ENCODE peak calls at places on chromosomes 4 and X, in four cellular contexts. U is CD8-positive, alpha-beta memory T cell; W is skeletal muscle cell; E is heart left ventricle. R is an unnamed sample.
A peak's percentile ranks its signal among the peaks of the same experiment; 100 is the strongest.

GRCh38 chr4:176833416-176833815 is 40.7 kb upstream of the VEGFC start:
- DNase-seq in U (no peak), W (no peak), E (no peak), R (no peak)

GRCh38 chr4:173051697-173052096 is 116.9 kb upstream of the GALNT7 start:
- DNase-seq in U (no peak), W (no peak), E (no peak), R (no peak)

GRCh38 chr4:184384810-184385557 is 89.4 kb downstream of the IRF2 start:
- DNase-seq in E (no peak), U (no peak), W (no peak), R (no peak)

GRCh38 chr4:139243448-139244365 is 36.3 kb downstream of the MGARP start:
- DNase-seq in U (no peak), E (no peak), W (peak; percentile 95), R (no peak)

GRCh38 chr4:142817442-142817841 is 28.7 kb downstream of the INPP4B start:
- DNase-seq in E (peak; percentile 20), U (no peak), W (peak; percentile 93), R (no peak)

GRCh38 chrX:131861088-131861787 is 161.9 kb upstream of the STK26 start:
- DNase-seq in U (no peak), E (no peak), W (no peak), R (no peak)

GRCh38 chr4:7719354-7720174 is 220.1 kb downstream of the AFAP1 start:
- DNase-seq in W (no peak), E (peak; percentile 55), U (no peak), R (peak; percentile 54)

GRCh38 chrX:68992998-68993397 is 164.2 kb downstream of the EFNB1 start:
- DNase-seq in U (no peak), W (no peak), E (no peak), R (no peak)

GRCh38 chr4:145099653-145100052 is 1.5 kb downstream of the ABCE1 start:
- DNase-seq in E (no peak), U (no peak), W (no peak), R (no peak)

GRCh38 chrX:152170621-152171020 is 32.2 kb upstream of the MAGEA10 start:
- DNase-seq in U (no peak), E (no peak), W (no peak), R (no peak)

DNA sequence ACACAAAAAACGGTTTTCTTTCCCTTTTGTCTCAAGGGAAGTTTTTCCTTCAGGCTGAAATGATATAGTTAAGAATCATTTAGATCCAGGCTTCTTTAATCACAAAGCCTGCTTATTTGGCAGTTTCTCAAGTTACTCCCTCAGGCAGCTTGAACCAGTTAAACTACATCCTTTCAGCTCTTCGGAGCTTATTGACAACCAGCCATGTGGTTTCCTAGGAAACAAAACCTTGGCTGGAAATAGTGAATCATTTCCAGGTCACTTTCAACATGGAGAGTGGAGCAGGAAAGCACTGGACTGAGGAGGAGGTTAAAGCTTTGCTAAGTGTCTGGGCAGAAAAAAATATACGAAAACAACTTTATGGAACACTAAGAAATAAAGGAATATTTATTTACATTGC is 23.0 kb upstream of the AASDH start:
- DNase-seq in E (peak; percentile 59), U (no peak), W (peak; percentile 87), R (peak; percentile 86)
- H3K4me3 ChIP-seq in E (no peak overlapping the region), U (no peak overlapping the region), W (peak overlapping the region; percentile 27), R (peak overlapping the region; percentile 15)

GRCh38 chr4:108119199-108119800 is 49.4 kb downstream of the LEF1 start:
- DNase-seq in E (no peak), U (no peak), W (no peak), R (no peak)
- H3K4me3 ChIP-seq in E (no peak overlapping the region), U (no peak overlapping the region), W (no peak overlapping the region), R (no peak overlapping the region)

GRCh38 chr4:129189630-129190029 is 93.7 kb downstream of the C4orf33 start:
- DNase-seq in W (no peak), E (no peak), U (no peak), R (no peak)

GRCh38 chr4:129193357-129194100 is 97.6 kb downstream of the C4orf33 start:
- DNase-seq in W (no peak), E (no peak), U (no peak), R (no peak)
- H3K4me3 ChIP-seq in W (no peak overlapping the region), E (no peak overlapping the region), U (no peak overlapping the region), R (no peak overlapping the region)

DNA sequence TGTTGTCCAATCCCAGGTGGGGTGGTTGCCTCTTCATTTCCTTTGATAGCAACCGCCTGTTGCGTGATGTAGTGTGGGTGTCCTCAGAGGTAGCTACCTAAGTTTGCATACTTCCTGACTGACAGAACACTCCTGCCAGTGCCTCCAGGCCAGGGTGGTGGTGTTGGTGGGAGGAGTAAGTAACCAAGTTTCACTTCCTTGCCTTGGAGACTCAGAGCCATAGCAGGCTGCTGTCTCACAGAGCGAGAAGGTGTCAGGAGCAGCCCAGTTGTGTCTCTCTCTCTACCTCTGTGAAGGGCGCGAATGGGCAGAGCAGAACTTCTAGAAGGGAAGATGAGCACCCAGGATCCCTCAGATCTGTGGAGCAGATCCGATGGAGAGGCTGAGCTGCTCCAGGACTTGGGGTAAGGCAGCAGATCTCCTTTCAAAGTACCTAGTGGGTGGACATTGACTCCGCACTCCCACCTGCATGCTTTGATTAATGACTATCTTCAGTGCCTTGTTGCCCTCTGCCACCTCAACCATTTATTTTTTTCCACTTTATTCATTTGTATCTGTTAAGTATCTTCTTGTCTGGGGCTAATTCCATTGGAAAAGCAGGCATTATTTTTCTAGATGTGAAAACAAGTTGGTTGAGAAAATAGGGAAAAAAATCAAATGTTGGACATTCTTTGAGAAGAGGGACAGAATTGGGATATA is at the start of gene DAPP1:
- DNase-seq in W (no peak), U (peak; percentile 84), E (peak; percentile 27), R (peak; percentile 13)
- H3K4me3 ChIP-seq in W (no peak within 1 kb of the TSS), U (peak within 1 kb of the TSS; percentile 59), E (no peak within 1 kb of the TSS), R (no peak within 1 kb of the TSS)

GRCh38 chrX:56281789-56282188 is 49.6 kb downstream of the KLF8 start:
- DNase-seq in U (no peak), W (peak; percentile 1), E (no peak), R (no peak)
- H3K4me3 ChIP-seq in U (no peak overlapping the region), W (no peak overlapping the region), E (no peak overlapping the region), R (no peak overlapping the region)

GRCh38 chr4:174485025-174485424 is 37.3 kb downstream of the HPGD start:
- DNase-seq in U (no peak), E (no peak), W (no peak), R (no peak)

GRCh38 chr4:174483792-174484191 is 38.5 kb downstream of the HPGD start:
- DNase-seq in W (no peak), U (no peak), E (no peak), R (no peak)

GRCh38 chr4:174474457-174475075 is 47.7 kb downstream of the HPGD start:
- DNase-seq in U (no peak), E (no peak), W (no peak), R (no peak)

GRCh38 chr4:174475528-174475927 is 46.8 kb downstream of the HPGD start:
- DNase-seq in W (no peak), U (no peak), E (no peak), R (no peak)

DNA sequence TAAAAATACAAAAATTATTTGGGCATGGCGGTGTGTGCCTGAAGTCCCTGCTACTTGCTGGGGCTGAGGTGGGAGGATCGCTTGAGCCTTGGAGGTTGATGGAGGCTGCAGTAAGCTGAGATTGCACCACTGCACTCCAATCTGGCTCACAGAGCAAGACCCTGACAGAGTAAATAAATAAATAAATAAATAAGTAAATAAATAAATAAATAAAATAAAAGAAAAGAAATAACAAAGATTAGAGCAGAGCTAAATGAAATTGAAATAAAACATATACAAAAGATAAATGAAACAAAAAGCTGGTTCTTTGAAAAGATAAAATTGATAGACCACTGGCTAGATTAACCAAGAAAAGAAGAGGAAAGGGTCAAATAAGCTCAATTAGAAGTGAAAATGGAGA is 43.1 kb downstream of the HPGD start:
- DNase-seq in E (no peak), W (no peak), U (no peak), R (no peak)
- H3K4me3 ChIP-seq in E (no peak overlapping the region), W (no peak overlapping the region), U (no peak overlapping the region), R (no peak overlapping the region)

GRCh38 chr4:24497221-24497620 is 87.1 kb downstream of the DHX15 start:
- DNase-seq in E (no peak), U (no peak), W (no peak), R (no peak)
- H3K4me3 ChIP-seq in E (no peak overlapping the region), U (no peak overlapping the region), W (no peak overlapping the region), R (no peak overlapping the region)

DNA sequence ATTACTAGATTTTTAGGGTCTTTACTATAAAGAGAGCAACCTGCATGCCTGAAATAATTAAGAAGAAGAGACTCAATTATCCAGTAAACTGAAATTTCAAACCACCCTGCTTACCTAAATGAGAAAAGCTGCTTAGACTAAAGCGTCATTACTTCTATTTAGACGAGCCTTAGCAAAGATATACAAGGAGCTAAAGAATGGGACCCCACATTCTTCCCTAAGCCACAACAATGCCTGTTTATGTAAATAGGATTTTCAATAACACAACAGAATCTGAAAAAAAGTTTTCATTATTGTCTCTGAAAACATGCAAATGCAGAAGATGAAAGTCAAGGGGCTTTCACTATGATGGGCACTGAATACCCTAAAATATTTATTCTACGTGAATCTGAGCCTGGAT is 16.2 kb downstream of the GPC3 start:
- DNase-seq in W (no peak), U (no peak), E (no peak), R (no peak)
- H3K4me3 ChIP-seq in W (no peak overlapping the region), U (no peak overlapping the region), E (no peak overlapping the region), R (no peak overlapping the region)

GRCh38 chrX:42952621-42953020 is 174.7 kb upstream of the PPP1R2C start:
- DNase-seq in U (no peak), E (no peak), W (no peak), R (no peak)

GRCh38 chrX:42951747-42952146 is 173.8 kb upstream of the PPP1R2C start:
- DNase-seq in W (no peak), E (no peak), U (no peak), R (no peak)

GRCh38 chrX:42955349-42955748 is 177.4 kb upstream of the PPP1R2C start:
- DNase-seq in W (no peak), E (no peak), U (no peak), R (no peak)

DNA sequence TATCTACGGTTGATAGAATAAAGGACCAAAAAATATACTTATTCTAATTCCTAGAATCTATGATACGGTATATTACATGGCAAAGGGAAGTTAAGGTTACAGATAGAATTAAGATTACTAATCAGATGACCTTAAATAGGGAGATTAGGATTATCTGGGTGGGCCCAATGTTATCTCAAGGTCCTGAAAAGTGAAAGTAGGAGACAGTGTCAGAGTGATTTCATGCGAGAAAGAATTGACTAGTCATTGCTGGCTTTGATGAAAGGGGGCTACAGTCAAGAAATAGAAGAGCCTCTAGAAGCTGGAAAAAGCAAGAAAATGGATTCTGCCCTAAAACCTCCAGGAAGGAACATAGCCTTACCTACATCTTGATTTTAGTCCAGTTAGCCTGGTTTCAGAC is 176.9 kb upstream of the PPP1R2C start:
- DNase-seq in W (no peak), U (no peak), E (no peak), R (no peak)
- H3K4me3 ChIP-seq in W (no peak overlapping the region), U (no peak overlapping the region), E (no peak overlapping the region), R (no peak overlapping the region)